ENCODE peak calls at places on chromosomes 1 and 21, in eight cellular contexts. Q, Y, H, K, P, J, V and A are unnamed samples.

GRCh38 chr1:53410100-53410541 is 49.1 kb upstream of the DMRTB1 start:
- DNase-seq in Q (no peak), Y (no peak), H (no peak), K (no peak), P (peak; percentile 33), J (no peak), V (peak; percentile 36), A (peak; percentile 54)

GRCh38 chr1:114439369-114439768 is 71.6 kb downstream of the TRIM33 start:
- DNase-seq in Q (no peak), Y (no peak), H (no peak), K (no peak), P (no peak), J (no peak), V (no peak), A (no peak)

GRCh38 chr21:46138383-46138970 is 16.9 kb downstream of the FTCD start:
- DNase-seq in Q (no peak), Y (no peak), H (no peak), K (no peak), P (no peak), J (no peak), V (no peak), A (no peak)

GRCh38 chr1:62782197-62782886 is 1.6 kb upstream of the ATG4C start:
- DNase-seq in Q (no peak), Y (no peak), H (no peak), K (peak; percentile 81), P (peak; percentile 80), J (peak; percentile 4), V (no peak), A (no peak)

GRCh38 chr1:241081473-241081872 is 275.5 kb downstream of the RGS7 start:
- DNase-seq in Q (no peak), Y (no peak), H (no peak), K (no peak), P (peak; percentile 44), J (no peak), V (no peak), A (no peak)

GRCh38 chr1:183914283-183914682 is 109.4 kb downstream of the RGL1 start:
- DNase-seq in Q (no peak), Y (no peak), H (no peak), K (peak; percentile 57), P (peak; percentile 62), J (no peak), V (no peak), A (no peak)

GRCh38 chr1:93804412-93804811 is 74.6 kb downstream of the DNTTIP2 start:
- DNase-seq in Q (no peak), Y (no peak), H (no peak), K (peak; percentile 90), P (peak; percentile 91), J (peak; percentile 92), V (no peak), A (no peak)

GRCh38 chr1:118785246-118785645 is 202.9 kb downstream of the TBX15 start:
- DNase-seq in Q (no peak), Y (no peak), H (no peak), K (no peak), P (peak; percentile 13), J (no peak), V (no peak), A (no peak)

GRCh38 chr1:84174051-84174556 is 30.0 kb downstream of the PRKACB start:
- DNase-seq in Q (no peak), Y (no peak), H (no peak), K (peak; percentile 44), P (peak; percentile 49), J (peak; percentile 90), V (peak; percentile 14), A (no peak)

GRCh38 chr1:184596950-184597651 is 157.6 kb downstream of the EDEM3 start:
- DNase-seq in Q (no peak), Y (no peak), H (no peak), K (no peak), P (no peak), J (no peak), V (peak; percentile 60), A (peak; percentile 48)

GRCh38 chr1:17176306-17177061 is 28.4 kb upstream of the PADI1 start:
- DNase-seq in Q (no peak), Y (no peak), H (no peak), K (no peak), P (no peak), J (no peak), V (no peak), A (peak; percentile 10)